ENCODE peak calls at places on chromosome 18, in four cellular contexts. V is stimulated activated CD8-positive, alpha-beta memory T cell treated with anti-CD3 and anti-CD28 coated beads, Interleukin-15, amount 100 ng/mL, for 24 hours; U is NCI-H1105 treated with DMSO at 0.1 percent for 48 hours; O is skeletal muscle cell. Q is an unnamed sample.

GRCh38 chr18:79598046-79598884 is 81.3 kb upstream of the CTDP1 start:
- DNase-seq in V (no peak), U (no peak), O (no peak), Q (no peak)

GRCh38 chr18:57242285-57242684 is 95.4 kb downstream of the BOD1L2 start:
- DNase-seq in V (no peak), U (no peak), O (no peak), Q (no peak)

GRCh38 chr18:3808985-3809780 is 359.2 kb downstream of the TGIF1 start:
- DNase-seq in V (no peak), U (no peak), O (no peak), Q (no peak)

GRCh38 chr18:28723506-28723905 is 546.6 kb upstream of the CDH2 start:
- DNase-seq in V (no peak), U (no peak), O (no peak), Q (no peak)

GRCh38 chr18:25067291-25068050 is 284.5 kb downstream of the ZNF521 start:
- DNase-seq in V (no peak), U (no peak), O (no peak), Q (no peak)

GRCh38 chr18:63309422-63309821 is 10.1 kb downstream of the BCL2 start:
- DNase-seq in V (no peak), U (no peak), O (no peak), Q (no peak)

GRCh38 chr18:12652861-12653401 is 5.0 kb downstream of the SPIRE1 start:
- DNase-seq in V (no peak), U (no peak), O (no peak), Q (no peak)

GRCh38 chr18:71233177-71233576 is 944.3 kb downstream of the SOCS6 start:
- DNase-seq in V (no peak), U (no peak), O (no peak), Q (no peak)

GRCh38 chr18:12840382-12840781 is 43.7 kb downstream of the PTPN2 start:
- DNase-seq in V (no peak), U (no peak), O (no peak), Q (no peak)

GRCh38 chr18:63128242-63128967 is 191.2 kb downstream of the BCL2 start:
- DNase-seq in V (no peak), U (no peak), O (no peak), Q (no peak)

GRCh38 chr18:54444309-54444914 is 86.7 kb downstream of the C18orf54 start:
- DNase-seq in V (no peak), U (peak), O (peak), Q (no peak)

GRCh38 chr18:79525556-79526467 is 130.1 kb downstream of the NFATC1 start:
- DNase-seq in V (no peak), U (no peak), O (no peak), Q (no peak)

GRCh38 chr18:22558945-22559385 is 141.2 kb upstream of the CTAGE1 start:
- DNase-seq in V (no peak), U (no peak), O (no peak), Q (no peak)

GRCh38 chr18:10776493-10776892 is 250.7 kb downstream of the NAPG start:
- DNase-seq in V (no peak), U (no peak), O (no peak), Q (no peak)

GRCh38 chr18:31720867-31721266 is 36.5 kb upstream of the B4GALT6 start:
- DNase-seq in V (no peak), U (no peak), O (peak), Q (no peak)